ENCODE peak calls at places on chromosomes 13 and 19, in six cellular contexts. Q is HCT116, L is Panc1, Y is GM23338, O is HepG2, R is K562. D is an unnamed sample. For H3K27me3, the result is how much of the 10 kb centered on the place peaks cover.

GRCh38 chr13:98515804-98516465 is 61.0 kb downstream of the STK24 start:
- DNase-seq in Q (no peak), L (no peak), Y (no peak), O (no peak), R (no peak), D (no peak)

GRCh38 chr13:76600086-76600485 is 286.1 kb downstream of the KCTD12 start:
- DNase-seq in Q (no peak), L (no peak), Y (no peak), O (no peak), R (no peak), D (no peak)

GRCh38 chr19:19637523-19638251 is 5.8 kb downstream of the GMIP start:
- DNase-seq in Q (no peak), L (no peak), Y (peak), O (no peak), R (no peak), D (no peak)

GRCh38 chr13:47594833-47595232 is 406.2 kb downstream of the SUCLA2 start:
- DNase-seq in Q (no peak), L (no peak), Y (peak), O (no peak), R (peak), D (peak)

GRCh38 chr19:43799502-43800142 is 2.6 kb downstream of the LYPD5 start:
- DNase-seq in Q (no peak), L (no peak), Y (peak), O (no peak), R (peak), D (no peak)

GRCh38 chr13:109840201-109840892 is 54.0 kb upstream of the IRS2 start:
- DNase-seq in Q (peak), L (no peak), Y (no peak), O (no peak), R (no peak), D (no peak)

GRCh38 chr13:105908581-105908980 is 626.9 kb downstream of the EFNB2 start:
- DNase-seq in Q (no peak), L (no peak), Y (no peak), O (no peak), R (no peak), D (peak)

GRCh38 chr13:43874512-43875092 is 4.9 kb downstream of the CCDC122 start:
- DNase-seq in Q (no peak), L (no peak), Y (peak), O (no peak), R (peak), D (no peak)

GRCh38 chr13:50509167-50509566 is 334.3 kb downstream of the DLEU7 start:
- DNase-seq in Q (no peak), L (no peak), Y (no peak), O (peak), R (no peak), D (no peak)

GRCh38 chr19:45195764-45196163 is 17.2 kb downstream of the BLOC1S3 start:
- DNase-seq in Q (no peak), L (no peak), Y (no peak), O (no peak), R (no peak), D (no peak)

GRCh38 chr19:53883231-53883661 is 1.2 kb downstream of the PRKCG start:
- DNase-seq in Q (no peak), L (no peak), Y (peak), O (no peak), R (no peak), D (no peak)

GRCh38 chr19:53885036-53885435 is 3.0 kb downstream of the PRKCG start:
- DNase-seq in Q (no peak), L (no peak), Y (no peak), O (no peak), R (no peak), D (no peak)

GRCh38 chr19:53883741-53884140 is 1.7 kb downstream of the PRKCG start:
- DNase-seq in Q (no peak), L (no peak), Y (peak), O (no peak), R (no peak), D (no peak)

GRCh38 chr19:53882391-53883050 is 524 bp downstream of the PRKCG start:
- DNase-seq in Q (no peak), L (no peak), Y (peak), O (no peak), R (no peak), D (no peak)

DNA sequence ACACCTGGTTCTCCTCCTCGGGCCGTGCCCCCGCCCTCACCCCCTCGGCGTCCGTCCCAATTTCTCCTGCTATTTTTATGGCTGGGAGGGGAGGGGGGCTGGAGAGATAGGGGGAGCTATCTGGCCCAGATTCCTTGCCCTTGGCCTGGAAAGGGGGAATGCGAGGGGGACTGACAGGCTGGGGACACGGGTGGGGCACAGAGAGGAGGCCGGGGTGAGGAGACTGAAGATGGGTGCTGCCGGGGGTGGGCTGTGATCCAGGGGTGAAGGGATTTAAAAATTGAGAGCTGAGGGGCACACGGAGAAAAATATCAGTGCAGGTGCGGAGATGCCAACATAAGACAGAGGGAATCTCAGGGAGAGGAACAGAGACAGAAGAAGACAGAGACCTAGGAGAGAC is 2.3 kb downstream of the PRKCG start:
- DNase-seq in Q (no peak), L (no peak), Y (no peak), O (no peak), R (no peak), D (no peak)
- H3K27me3 ChIP-seq in Q (under half), L (under half), Y (under half), O (under half), R (under half), D (under half)

GRCh38 chr13:36973621-36974268 is 25.4 kb downstream of the ALG5 start:
- DNase-seq in Q (no peak), L (no peak), Y (no peak), O (no peak), R (no peak), D (no peak)
- H3K27ac ChIP-seq in Q (no peak), L (no peak), Y (no peak), O (no peak), R (no peak), D (peak)

GRCh38 chr19:52524086-52524485 is 3.4 kb upstream of the ZNF808 start:
- DNase-seq in Q (no peak), L (no peak), Y (no peak), O (no peak), R (no peak), D (no peak)

GRCh38 chr19:52522555-52522954 is 4.9 kb upstream of the ZNF808 start:
- DNase-seq in Q (no peak), L (no peak), Y (peak), O (no peak), R (peak), D (no peak)

GRCh38 chr19:52527134-52527953 is at the start of gene ZNF808:
- DNase-seq in Q (peak), L (peak), Y (peak), O (peak), R (peak), D (peak)

GRCh38 chr19:52532480-52532879 is 5.0 kb downstream of the ZNF808 start:
- DNase-seq in Q (no peak), L (no peak), Y (no peak), O (no peak), R (no peak), D (no peak)

DNA sequence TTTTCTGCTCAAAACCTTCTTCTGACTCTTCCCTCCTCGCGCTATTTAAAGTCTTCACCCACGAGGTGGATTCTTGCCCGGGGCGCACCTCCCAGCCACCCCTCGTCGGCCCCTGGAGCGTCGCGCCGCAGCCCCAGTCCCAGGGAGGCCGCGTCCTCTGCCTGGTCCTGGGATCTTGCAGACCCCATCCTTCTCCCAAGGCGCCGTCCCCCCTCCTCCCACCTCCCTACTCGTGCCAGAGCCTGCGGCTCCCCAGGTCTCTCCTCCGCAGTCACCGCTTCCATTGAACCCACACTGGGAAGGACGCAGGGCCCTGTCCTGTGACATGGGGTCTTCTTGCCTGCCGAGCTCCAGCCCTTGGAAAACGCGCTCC is 472 bp downstream of the ZNF808 start:
- DNase-seq in Q (no peak), L (no peak), Y (peak), O (no peak), R (peak), D (peak)
- TF ChIP-seq REST in Q (no peak), L (no peak), Y (no peak), O (no peak), R (no peak), D (no peak)

GRCh38 chr19:41149831-41150230 is 35.6 kb downstream of the CYP2F1 start:
- DNase-seq in Q (no peak), L (no peak), Y (no peak), O (no peak), R (no peak), D (no peak)

GRCh38 chr19:41156207-41156606 is 36.8 kb upstream of the CYP2S1 start:
- DNase-seq in Q (no peak), L (no peak), Y (no peak), O (no peak), R (no peak), D (no peak)

GRCh38 chr19:41159861-41160260 is 33.2 kb upstream of the CYP2S1 start:
- DNase-seq in Q (no peak), L (no peak), Y (no peak), O (peak), R (no peak), D (no peak)

DNA sequence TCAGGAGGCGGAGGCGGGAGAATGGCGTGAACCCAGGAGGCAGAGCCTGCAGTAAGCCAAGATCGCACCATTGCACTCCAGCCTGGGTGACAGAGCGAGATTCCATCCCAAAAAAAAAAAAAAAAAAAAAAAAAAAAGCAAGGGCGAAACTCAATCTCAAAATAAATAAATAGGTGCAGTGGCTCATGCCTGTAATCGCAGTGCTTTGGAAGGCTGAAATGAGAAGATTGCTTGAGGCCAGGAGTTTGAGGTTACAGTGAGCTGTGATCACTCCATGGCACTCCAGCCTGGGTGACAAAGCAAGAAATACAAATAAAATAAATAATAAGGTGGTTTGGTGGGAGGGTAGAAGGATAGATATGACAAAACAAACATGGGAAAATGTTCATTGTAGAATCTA is 39.0 kb upstream of the CYP2S1 start:
- DNase-seq in Q (no peak), L (no peak), Y (no peak), O (no peak), R (no peak), D (no peak)
- H3K27me3 ChIP-seq in Q (under half), L (under half), Y (under half), O (under half), R (under half), D (under half)

GRCh38 chr19:42233106-42233505 is 9.3 kb downstream of the GSK3A start:
- DNase-seq in Q (no peak), L (no peak), Y (no peak), O (no peak), R (no peak), D (no peak)
- H3K27ac ChIP-seq in Q (no peak), L (no peak), Y (no peak), O (peak), R (no peak), D (no peak)

GRCh38 chr13:34810996-34811395 is 131.1 kb upstream of the NBEA start:
- DNase-seq in Q (no peak), L (no peak), Y (no peak), O (no peak), R (no peak), D (no peak)

GRCh38 chr13:34816118-34816517 is 126.0 kb upstream of the NBEA start:
- DNase-seq in Q (no peak), L (no peak), Y (peak), O (no peak), R (no peak), D (no peak)

GRCh38 chr13:34817246-34817645 is 124.8 kb upstream of the NBEA start:
- DNase-seq in Q (no peak), L (no peak), Y (no peak), O (no peak), R (no peak), D (no peak)

GRCh38 chr13:34816543-34816942 is 125.5 kb upstream of the NBEA start:
- DNase-seq in Q (no peak), L (no peak), Y (no peak), O (no peak), R (no peak), D (no peak)
- TF ChIP-seq REST in Q (no peak), L (no peak), Y (no peak), O (no peak), R (no peak), D (no peak)